ENCODE peak calls at places on chromosome 1, in seven cellular contexts. One of them, this sample, is unnamed.

GRCh38 chr1:32741417-32742131 is 39.0 kb upstream of the SYNC start:
- DNase-seq in D341Med: peak; percentile 80
- DNase-seq in naive thymus-derived CD8-positive, alpha-beta T cell: no peak
- DNase-seq in HFF-Myc: no peak
- DNase-seq in mesendoderm: no peak
- DNase-seq in body of pancreas: no peak
- DNase-seq in amniotic stem cell: no peak
- DNase-seq in this sample: peak; percentile 36

GRCh38 chr1:28981170-28981569 is 66.8 kb downstream of the EPB41 start:
- DNase-seq in D341Med: no peak
- DNase-seq in naive thymus-derived CD8-positive, alpha-beta T cell: no peak
- DNase-seq in HFF-Myc: no peak
- DNase-seq in mesendoderm: no peak
- DNase-seq in body of pancreas: no peak
- DNase-seq in amniotic stem cell: no peak
- DNase-seq in this sample: no peak

GRCh38 chr1:235902638-235903542 is 36.2 kb upstream of the LYST start:
- DNase-seq in D341Med: no peak
- DNase-seq in naive thymus-derived CD8-positive, alpha-beta T cell: no peak
- DNase-seq in HFF-Myc: no peak
- DNase-seq in mesendoderm: no peak
- DNase-seq in body of pancreas: no peak
- DNase-seq in amniotic stem cell: no peak
- DNase-seq in this sample: peak; percentile 86

GRCh38 chr1:109392788-109393580 is 4.7 kb downstream of the SORT1 start:
- DNase-seq in D341Med: no peak
- DNase-seq in naive thymus-derived CD8-positive, alpha-beta T cell: no peak
- DNase-seq in HFF-Myc: no peak
- DNase-seq in mesendoderm: no peak
- DNase-seq in body of pancreas: peak; percentile 72
- DNase-seq in amniotic stem cell: no peak
- DNase-seq in this sample: no peak

GRCh38 chr1:237851209-237851845 is 39.4 kb downstream of the ZP4 start:
- DNase-seq in D341Med: peak; percentile 77
- DNase-seq in naive thymus-derived CD8-positive, alpha-beta T cell: no peak
- DNase-seq in HFF-Myc: no peak
- DNase-seq in mesendoderm: peak; percentile 75
- DNase-seq in body of pancreas: peak; percentile 65
- DNase-seq in amniotic stem cell: peak; percentile 17
- DNase-seq in this sample: peak; percentile 53

GRCh38 chr1:109427171-109427467 is 871 bp upstream of the PSMA5 start:
- DNase-seq in D341Med: no peak
- DNase-seq in naive thymus-derived CD8-positive, alpha-beta T cell: no peak
- DNase-seq in HFF-Myc: no peak
- DNase-seq in mesendoderm: no peak
- DNase-seq in body of pancreas: no peak
- DNase-seq in amniotic stem cell: no peak
- DNase-seq in this sample: no peak

GRCh38 chr1:8384577-8384976 is 66.7 kb downstream of the SLC45A1 start:
- DNase-seq in D341Med: no peak
- DNase-seq in naive thymus-derived CD8-positive, alpha-beta T cell: no peak
- DNase-seq in HFF-Myc: no peak
- DNase-seq in mesendoderm: no peak
- DNase-seq in body of pancreas: no peak
- DNase-seq in amniotic stem cell: no peak
- DNase-seq in this sample: no peak

GRCh38 chr1:39987869-39988268 is 32.9 kb downstream of the MFSD2A start:
- DNase-seq in D341Med: no peak
- DNase-seq in naive thymus-derived CD8-positive, alpha-beta T cell: no peak
- DNase-seq in HFF-Myc: no peak
- DNase-seq in mesendoderm: no peak
- DNase-seq in body of pancreas: no peak
- DNase-seq in amniotic stem cell: no peak
- DNase-seq in this sample: no peak

GRCh38 chr1:154750681-154751665 is 119.1 kb downstream of the KCNN3 start:
- DNase-seq in D341Med: no peak
- DNase-seq in naive thymus-derived CD8-positive, alpha-beta T cell: no peak
- DNase-seq in HFF-Myc: no peak
- DNase-seq in mesendoderm: no peak
- DNase-seq in body of pancreas: no peak
- DNase-seq in amniotic stem cell: no peak
- DNase-seq in this sample: no peak

GRCh38 chr1:203628185-203628996 is 1.8 kb downstream of the ATP2B4 start:
- DNase-seq in D341Med: peak; percentile 32
- DNase-seq in naive thymus-derived CD8-positive, alpha-beta T cell: no peak
- DNase-seq in HFF-Myc: no peak
- DNase-seq in mesendoderm: peak; percentile 98
- DNase-seq in body of pancreas: no peak
- DNase-seq in amniotic stem cell: no peak
- DNase-seq in this sample: peak; percentile 91